ENCODE peak calls at places on chromosomes 13 and 19, in seven cellular contexts. One of them, this sample, is unnamed.

GRCh38 chr19:6821639-6822310 is 49.3 kb downstream of the VAV1 start:
- DNase-seq in heart left ventricle: no peak
- DNase-seq in Peyer's patch: peak; percentile 39
- DNase-seq in endodermal cell: no peak
- DNase-seq in CD4-positive, CD25-positive, alpha-beta regulatory T cell: no peak
- DNase-seq in K562: no peak
- DNase-seq in heart right ventricle: no peak
- DNase-seq in this sample: no peak

GRCh38 chr19:28316464-28316863 is 896.5 kb downstream of the UQCRFS1 start:
- DNase-seq in Peyer's patch: no peak
- DNase-seq in CD4-positive, CD25-positive, alpha-beta regulatory T cell: no peak
- DNase-seq in K562: no peak
- DNase-seq in endodermal cell: no peak
- DNase-seq in heart right ventricle: no peak
- DNase-seq in heart left ventricle: no peak
- DNase-seq in this sample: no peak

GRCh38 chr13:35768551-35768950 is 292.1 kb upstream of the MAB21L1 start:
- DNase-seq in endodermal cell: no peak
- DNase-seq in heart right ventricle: no peak
- DNase-seq in heart left ventricle: no peak
- DNase-seq in Peyer's patch: no peak
- DNase-seq in K562: no peak
- DNase-seq in CD4-positive, CD25-positive, alpha-beta regulatory T cell: no peak
- DNase-seq in this sample: no peak

GRCh38 chr13:74770361-74770760 is 636.2 kb upstream of the KLF12 start:
- DNase-seq in CD4-positive, CD25-positive, alpha-beta regulatory T cell: no peak
- DNase-seq in K562: no peak
- DNase-seq in heart left ventricle: no peak
- DNase-seq in heart right ventricle: no peak
- DNase-seq in endodermal cell: no peak
- DNase-seq in Peyer's patch: no peak
- DNase-seq in this sample: no peak

GRCh38 chr13:89755729-89756492 is 1591.6 kb upstream of the MIR17HG start:
- DNase-seq in K562: no peak
- DNase-seq in endodermal cell: no peak
- DNase-seq in Peyer's patch: no peak
- DNase-seq in heart left ventricle: no peak
- DNase-seq in heart right ventricle: no peak
- DNase-seq in CD4-positive, CD25-positive, alpha-beta regulatory T cell: no peak
- DNase-seq in this sample: no peak

GRCh38 chr19:35959040-35959967 is 23.1 kb downstream of the LRFN3 start:
- DNase-seq in heart right ventricle: peak; percentile 49
- DNase-seq in heart left ventricle: peak; percentile 36
- DNase-seq in Peyer's patch: peak; percentile 85
- DNase-seq in endodermal cell: peak; percentile 71
- DNase-seq in K562: peak; percentile 54
- DNase-seq in CD4-positive, CD25-positive, alpha-beta regulatory T cell: peak; percentile 75
- DNase-seq in this sample: no peak

GRCh38 chr13:60135344-60135743 is 28.4 kb downstream of the DIAPH3 start:
- DNase-seq in K562: no peak
- DNase-seq in Peyer's patch: no peak
- DNase-seq in heart right ventricle: no peak
- DNase-seq in CD4-positive, CD25-positive, alpha-beta regulatory T cell: no peak
- DNase-seq in heart left ventricle: no peak
- DNase-seq in endodermal cell: no peak
- DNase-seq in this sample: no peak

GRCh38 chr13:95698047-95698749 is 21.3 kb downstream of the DNAJC3 start:
- DNase-seq in heart left ventricle: peak; percentile 36
- DNase-seq in K562: peak; percentile 14
- DNase-seq in CD4-positive, CD25-positive, alpha-beta regulatory T cell: no peak
- DNase-seq in endodermal cell: no peak
- DNase-seq in heart right ventricle: no peak
- DNase-seq in Peyer's patch: no peak
- DNase-seq in this sample: no peak

GRCh38 chr19:47573076-47574026 is at the start of gene ZNF541:
- DNase-seq in K562: peak; percentile 57
- DNase-seq in endodermal cell: no peak
- DNase-seq in Peyer's patch: peak; percentile 82
- DNase-seq in heart left ventricle: peak; percentile 69
- DNase-seq in heart right ventricle: peak; percentile 72
- DNase-seq in CD4-positive, CD25-positive, alpha-beta regulatory T cell: peak; percentile 78
- DNase-seq in this sample: no peak

GRCh38 chr13:42735011-42735410 is 46.4 kb upstream of the FAM216B start:
- DNase-seq in CD4-positive, CD25-positive, alpha-beta regulatory T cell: no peak
- DNase-seq in heart right ventricle: no peak
- DNase-seq in K562: no peak
- DNase-seq in endodermal cell: no peak
- DNase-seq in Peyer's patch: no peak
- DNase-seq in heart left ventricle: no peak
- DNase-seq in this sample: no peak

GRCh38 chr13:39684531-39685137 is 29.2 kb downstream of the COG6 start:
- DNase-seq in endodermal cell: no peak
- DNase-seq in Peyer's patch: no peak
- DNase-seq in heart left ventricle: no peak
- DNase-seq in heart right ventricle: no peak
- DNase-seq in CD4-positive, CD25-positive, alpha-beta regulatory T cell: no peak
- DNase-seq in K562: no peak
- DNase-seq in this sample: peak; percentile 7

GRCh38 chr13:27919299-27919933 is 384 bp upstream of the PDX1 start:
- DNase-seq in CD4-positive, CD25-positive, alpha-beta regulatory T cell: no peak
- DNase-seq in endodermal cell: no peak
- DNase-seq in K562: peak; percentile 53
- DNase-seq in Peyer's patch: peak; percentile 65
- DNase-seq in heart right ventricle: no peak
- DNase-seq in heart left ventricle: no peak
- DNase-seq in this sample: no peak

GRCh38 chr13:75236774-75237173 is 245.2 kb downstream of the TBC1D4 start:
- DNase-seq in CD4-positive, CD25-positive, alpha-beta regulatory T cell: no peak
- DNase-seq in Peyer's patch: no peak
- DNase-seq in heart right ventricle: no peak
- DNase-seq in endodermal cell: no peak
- DNase-seq in K562: no peak
- DNase-seq in heart left ventricle: no peak
- DNase-seq in this sample: no peak

GRCh38 chr13:92842145-92842544 is 384.5 kb upstream of the GPC6 start:
- DNase-seq in heart right ventricle: no peak
- DNase-seq in CD4-positive, CD25-positive, alpha-beta regulatory T cell: no peak
- DNase-seq in K562: no peak
- DNase-seq in endodermal cell: no peak
- DNase-seq in heart left ventricle: no peak
- DNase-seq in Peyer's patch: no peak
- DNase-seq in this sample: peak; percentile 70

GRCh38 chr13:111161601-111162600 is 46.8 kb downstream of the ARHGEF7 start:
- DNase-seq in heart right ventricle: no peak
- DNase-seq in endodermal cell: no peak
- DNase-seq in heart left ventricle: no peak
- DNase-seq in CD4-positive, CD25-positive, alpha-beta regulatory T cell: no peak
- DNase-seq in Peyer's patch: no peak
- DNase-seq in K562: no peak
- DNase-seq in this sample: no peak

GRCh38 chr13:111156421-111156820 is 41.3 kb downstream of the ARHGEF7 start:
- DNase-seq in CD4-positive, CD25-positive, alpha-beta regulatory T cell: no peak
- DNase-seq in Peyer's patch: no peak
- DNase-seq in K562: no peak
- DNase-seq in heart left ventricle: no peak
- DNase-seq in endodermal cell: no peak
- DNase-seq in heart right ventricle: no peak
- DNase-seq in this sample: no peak

GRCh38 chr13:111160648-111161047 is 45.5 kb downstream of the ARHGEF7 start:
- DNase-seq in heart left ventricle: no peak
- DNase-seq in CD4-positive, CD25-positive, alpha-beta regulatory T cell: no peak
- DNase-seq in heart right ventricle: no peak
- DNase-seq in Peyer's patch: no peak
- DNase-seq in K562: no peak
- DNase-seq in endodermal cell: no peak
- DNase-seq in this sample: no peak

GRCh38 chr13:111158136-111158805 is 43.2 kb downstream of the ARHGEF7 start:
- DNase-seq in K562: no peak
- DNase-seq in heart right ventricle: no peak
- DNase-seq in endodermal cell: no peak
- DNase-seq in heart left ventricle: no peak
- DNase-seq in CD4-positive, CD25-positive, alpha-beta regulatory T cell: no peak
- DNase-seq in Peyer's patch: no peak
- DNase-seq in this sample: no peak

GRCh38 chr13:111159362-111160320 is 44.5 kb downstream of the ARHGEF7 start:
- DNase-seq in CD4-positive, CD25-positive, alpha-beta regulatory T cell: no peak
- DNase-seq in Peyer's patch: no peak
- DNase-seq in K562: no peak
- DNase-seq in heart left ventricle: no peak
- DNase-seq in heart right ventricle: no peak
- DNase-seq in endodermal cell: no peak
- DNase-seq in this sample: no peak
- H3K27ac ChIP-seq in CD4-positive, CD25-positive, alpha-beta regulatory T cell: no peak overlapping the region
- H3K27ac ChIP-seq in Peyer's patch: no peak overlapping the region
- H3K27ac ChIP-seq in K562: no peak overlapping the region
- H3K27ac ChIP-seq in heart left ventricle: no peak overlapping the region
- H3K27ac ChIP-seq in heart right ventricle: no peak overlapping the region
- H3K27ac ChIP-seq in endodermal cell: no peak overlapping the region
- H3K27ac ChIP-seq in this sample: no peak overlapping the region

GRCh38 chr19:5047251-5047935 is 78.5 kb downstream of the KDM4B start:
- DNase-seq in CD4-positive, CD25-positive, alpha-beta regulatory T cell: no peak
- DNase-seq in Peyer's patch: no peak
- DNase-seq in K562: no peak
- DNase-seq in heart right ventricle: no peak
- DNase-seq in heart left ventricle: no peak
- DNase-seq in endodermal cell: no peak
- DNase-seq in this sample: no peak

GRCh38 chr19:5046339-5047039 is 77.6 kb downstream of the KDM4B start:
- DNase-seq in K562: no peak
- DNase-seq in Peyer's patch: peak; percentile 53
- DNase-seq in heart left ventricle: peak; percentile 45
- DNase-seq in CD4-positive, CD25-positive, alpha-beta regulatory T cell: no peak
- DNase-seq in heart right ventricle: no peak
- DNase-seq in endodermal cell: no peak
- DNase-seq in this sample: peak; percentile 75

GRCh38 chr19:5048727-5049553 is 80.0 kb downstream of the KDM4B start:
- DNase-seq in Peyer's patch: no peak
- DNase-seq in heart right ventricle: no peak
- DNase-seq in heart left ventricle: no peak
- DNase-seq in CD4-positive, CD25-positive, alpha-beta regulatory T cell: no peak
- DNase-seq in K562: peak; percentile 24
- DNase-seq in endodermal cell: no peak
- DNase-seq in this sample: peak; percentile 64

GRCh38 chr19:5049561-5049960 is 80.6 kb downstream of the KDM4B start:
- DNase-seq in endodermal cell: no peak
- DNase-seq in Peyer's patch: no peak
- DNase-seq in CD4-positive, CD25-positive, alpha-beta regulatory T cell: no peak
- DNase-seq in heart right ventricle: no peak
- DNase-seq in K562: no peak
- DNase-seq in heart left ventricle: no peak
- DNase-seq in this sample: no peak

GRCh38 chr19:5048091-5048726 is 79.3 kb downstream of the KDM4B start:
- DNase-seq in heart right ventricle: peak; percentile 78
- DNase-seq in Peyer's patch: peak; percentile 85
- DNase-seq in heart left ventricle: peak; percentile 77
- DNase-seq in CD4-positive, CD25-positive, alpha-beta regulatory T cell: peak; percentile 45
- DNase-seq in endodermal cell: peak; percentile 95
- DNase-seq in K562: peak; percentile 92
- DNase-seq in this sample: peak; percentile 76
- H3K4me3 ChIP-seq in heart right ventricle: no peak overlapping the region
- H3K4me3 ChIP-seq in Peyer's patch: no peak overlapping the region
- H3K4me3 ChIP-seq in heart left ventricle: no peak overlapping the region
- H3K4me3 ChIP-seq in CD4-positive, CD25-positive, alpha-beta regulatory T cell: no peak overlapping the region
- H3K4me3 ChIP-seq in endodermal cell: no peak overlapping the region
- H3K4me3 ChIP-seq in K562: no peak overlapping the region
- H3K4me3 ChIP-seq in this sample: no peak overlapping the region

DNA sequence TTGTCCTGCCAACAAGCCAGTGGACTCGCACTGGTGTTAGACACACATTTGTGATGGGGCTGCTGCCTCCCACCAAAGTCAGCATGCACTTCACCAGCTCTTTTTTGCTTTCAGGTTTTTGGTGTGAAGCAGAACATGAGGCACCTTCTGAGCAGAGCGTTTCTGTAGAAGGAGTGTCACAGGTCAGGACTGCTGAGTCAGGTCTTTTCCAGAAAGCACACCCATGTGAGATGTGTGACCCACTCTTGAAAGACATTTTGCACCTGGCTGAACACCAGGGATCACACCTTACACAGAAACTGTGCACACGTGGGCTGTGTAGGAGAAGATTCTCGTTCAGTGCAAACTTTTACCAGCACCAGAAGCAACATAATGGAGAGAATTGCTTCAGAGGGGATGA is 4.8 kb downstream of the ZNF304 start:
- DNase-seq in endodermal cell: no peak
- DNase-seq in heart left ventricle: no peak
- DNase-seq in K562: no peak
- DNase-seq in Peyer's patch: no peak
- DNase-seq in heart right ventricle: no peak
- DNase-seq in CD4-positive, CD25-positive, alpha-beta regulatory T cell: no peak
- DNase-seq in this sample: no peak
- H3K9me3 ChIP-seq in endodermal cell: no peaks in the 10 kb centered on the region
- H3K9me3 ChIP-seq in heart left ventricle: peaks cover 62% of the 10 kb centered on the region
- H3K9me3 ChIP-seq in K562: no peaks in the 10 kb centered on the region
- H3K9me3 ChIP-seq in Peyer's patch: no peaks in the 10 kb centered on the region
- H3K9me3 ChIP-seq in heart right ventricle: no peaks in the 10 kb centered on the region
- H3K9me3 ChIP-seq in CD4-positive, CD25-positive, alpha-beta regulatory T cell: peaks cover 77% of the 10 kb centered on the region
- H3K9me3 ChIP-seq in this sample: peaks cover 4% of the 10 kb centered on the region

DNA sequence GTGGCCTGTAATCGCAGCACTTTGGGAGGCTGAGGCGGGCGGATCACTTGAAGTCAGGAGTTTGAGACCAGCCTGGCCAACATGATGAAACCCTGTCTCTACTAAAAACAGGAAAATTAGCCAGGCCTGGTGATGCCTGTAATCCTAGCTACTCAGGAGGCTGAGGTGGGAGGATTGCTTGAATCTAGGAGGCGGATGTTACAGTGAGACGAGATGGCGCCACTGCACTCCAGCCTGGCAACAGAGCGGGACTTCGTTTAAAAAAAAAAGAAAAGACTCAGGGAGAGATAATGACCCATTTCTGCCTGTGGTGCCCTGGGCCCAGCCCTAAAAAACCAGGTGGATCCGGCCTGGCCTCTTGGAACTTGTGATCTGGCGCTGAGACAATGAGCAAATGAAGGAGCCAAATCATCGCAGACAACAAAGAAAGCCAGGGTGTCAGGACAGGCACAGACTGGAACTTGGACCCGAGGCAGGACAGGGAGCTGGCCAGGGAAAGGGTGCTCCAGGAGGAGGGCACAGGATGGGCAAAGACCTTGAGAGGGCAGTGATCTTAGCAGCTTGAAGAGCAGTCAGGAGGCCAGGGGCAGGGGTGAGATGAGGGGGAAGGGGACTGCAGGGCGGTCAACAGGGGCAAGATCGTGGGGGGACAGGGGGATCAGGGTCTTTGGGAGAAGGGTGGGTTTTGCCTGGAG is 963 bp upstream of the JAK3 start:
- DNase-seq in heart right ventricle: no peak
- DNase-seq in endodermal cell: no peak
- DNase-seq in K562: no peak
- DNase-seq in heart left ventricle: no peak
- DNase-seq in Peyer's patch: no peak
- DNase-seq in CD4-positive, CD25-positive, alpha-beta regulatory T cell: no peak
- DNase-seq in this sample: no peak
- H3K27ac ChIP-seq in heart right ventricle: peak overlapping the region; percentile 63
- H3K27ac ChIP-seq in endodermal cell: no peak overlapping the region
- H3K27ac ChIP-seq in K562: no peak overlapping the region
- H3K27ac ChIP-seq in heart left ventricle: no peak overlapping the region
- H3K27ac ChIP-seq in Peyer's patch: peak overlapping the region; percentile 99
- H3K27ac ChIP-seq in CD4-positive, CD25-positive, alpha-beta regulatory T cell: peak overlapping the region; percentile 98
- H3K27ac ChIP-seq in this sample: no peak overlapping the region